ENCODE peak calls at places on chromosomes 16 and 17, in four cellular contexts. O is right lobe of liver, S is ovary, L is tibial artery. A is an unnamed sample. For H3K9me3, the result is how much of the 10 kb centered on the place peaks cover.

GRCh38 chr17:9419932-9420453 is 155.6 kb downstream of the STX8 start:
- DNase-seq in O (no peak), S (no peak), L (no peak), A (no peak)

GRCh38 chr16:1691956-1692355 is 13.9 kb downstream of the JPT2 start:
- DNase-seq in O (no peak), S (no peak), L (no peak), A (no peak)

GRCh38 chr16:30711712-30712111 is 12.7 kb downstream of the SRCAP start:
- DNase-seq in O (no peak), S (no peak), L (no peak), A (no peak)

GRCh38 chr16:58027341-58028167 is 2.0 kb downstream of the MMP15 start:
- DNase-seq in O (peak), S (no peak), L (no peak), A (peak)

GRCh38 chr16:66335704-66336329 is 30.7 kb upstream of the CDH5 start:
- DNase-seq in O (no peak), S (peak), L (no peak), A (no peak)

GRCh38 chr17:68035131-68035522 is 408 bp upstream of the KPNA2 start:
- DNase-seq in O (peak), S (peak), L (peak), A (no peak)

GRCh38 chr16:24883714-24884151 is 38.0 kb downstream of the SLC5A11 start:
- DNase-seq in O (no peak), S (no peak), L (no peak), A (no peak)

GRCh38 chr16:66899945-66900688 is 18.6 kb downstream of the CDH16 start:
- DNase-seq in O (no peak), S (peak), L (peak), A (no peak)

GRCh38 chr16:2692948-2693651 is 10.8 kb downstream of the KCTD5 start:
- DNase-seq in O (no peak), S (peak), L (no peak), A (no peak)

GRCh38 chr17:14308636-14308964 is 7.7 kb downstream of the HS3ST3B1 start:
- DNase-seq in O (no peak), S (no peak), L (no peak), A (no peak)

GRCh38 chr16:49620158-49620867 is 235.6 kb downstream of the ZNF423 start:
- DNase-seq in O (peak), S (peak), L (peak), A (no peak)

GRCh38 chr16:13070268-13070667 is 168.9 kb downstream of the SHISA9 start:
- DNase-seq in O (no peak), S (no peak), L (no peak), A (no peak)

GRCh38 chr16:28977703-28978641 is 3.4 kb downstream of the SPNS1 start:
- DNase-seq in O (no peak), S (no peak), L (no peak), A (peak)

GRCh38 chr16:70713781-70714180 is 27.9 kb upstream of the MTSS2 start:
- DNase-seq in O (no peak), S (no peak), L (no peak), A (no peak)

GRCh38 chr17:55965051-55965450 is 188.2 kb upstream of the ANKFN1 start:
- DNase-seq in O (no peak), S (no peak), L (no peak), A (no peak)

GRCh38 chr17:7060165-7060890 is 16.4 kb upstream of the SLC16A11 start:
- DNase-seq in O (no peak), S (no peak), L (no peak), A (no peak)

GRCh38 chr16:88868974-88869672 is 2.7 kb upstream of the PABPN1L start:
- DNase-seq in O (no peak), S (no peak), L (no peak), A (no peak)

GRCh38 chr17:65243838-65244237 is 106.7 kb downstream of the RGS9 start:
- DNase-seq in O (no peak), S (no peak), L (no peak), A (no peak)

GRCh38 chr16:50692999-50693781 is at the start of gene NOD2:
- DNase-seq in O (no peak), S (peak), L (peak), A (no peak)

GRCh38 chr16:9820481-9821246 is 361.6 kb downstream of the GRIN2A start:
- DNase-seq in O (no peak), S (no peak), L (no peak), A (no peak)

GRCh38 chr17:31696703-31697325 is 162.2 kb downstream of the COPRS start:
- DNase-seq in O (peak), S (no peak), L (no peak), A (no peak)

GRCh38 chr16:51056331-51056730 is 94.7 kb downstream of the SALL1 start:
- DNase-seq in O (no peak), S (no peak), L (no peak), A (no peak)

GRCh38 chr17:15432807-15433547 is 34.4 kb downstream of the CDRT4 start:
- DNase-seq in O (peak), S (no peak), L (peak), A (no peak)

GRCh38 chr16:86546638-86547013 is 8.4 kb downstream of the MTHFSD start:
- DNase-seq in O (no peak), S (no peak), L (no peak), A (no peak)

GRCh38 chr16:31456988-31457360 is 2.3 kb upstream of the ARMC5 start:
- DNase-seq in O (no peak), S (no peak), L (peak), A (no peak)

GRCh38 chr16:88978608-88979346 is 1.8 kb upstream of the CBFA2T3 start:
- DNase-seq in O (no peak), S (no peak), L (no peak), A (no peak)

GRCh38 chr17:34859652-34860051 is 101.6 kb downstream of the CCT6B start:
- DNase-seq in O (no peak), S (no peak), L (no peak), A (no peak)

GRCh38 chr16:19168173-19169080 is at the start of gene SYT17:
- DNase-seq in O (peak), S (no peak), L (no peak), A (no peak)

GRCh38 chr17:82734987-82735866 is at the start of gene FN3K:
- DNase-seq in O (peak), S (peak), L (peak), A (peak)

GRCh38 chr16:23316634-23317265 is 14.6 kb downstream of the SCNN1B start:
- DNase-seq in O (no peak), S (no peak), L (no peak), A (no peak)

GRCh38 chr17:82551779-82552457 is 32.4 kb downstream of the FOXK2 start:
- DNase-seq in O (peak), S (peak), L (peak), A (peak)

GRCh38 chr16:24853830-24854229 is 8.1 kb downstream of the SLC5A11 start:
- DNase-seq in O (no peak), S (peak), L (peak), A (no peak)

GRCh38 chr16:69340095-69340644 is 598 bp downstream of the NIP7 start:
- DNase-seq in O (no peak), S (no peak), L (no peak), A (no peak)

GRCh38 chr17:35743911-35744328 is 9.1 kb downstream of the GAS2L2 start:
- DNase-seq in O (no peak), S (no peak), L (no peak), A (no peak)

GRCh38 chr17:83203073-83203471 is 123.7 kb downstream of the METRNL start:
- DNase-seq in O (peak), S (peak), L (peak), A (no peak)

GRCh38 chr17:67602974-67603373 is 114.8 kb upstream of the NOL11 start:
- DNase-seq in O (no peak), S (no peak), L (no peak), A (peak)

GRCh38 chr17:4407851-4408250 is 25.9 kb upstream of the SPNS3 start:
- DNase-seq in O (no peak), S (no peak), L (no peak), A (no peak)

GRCh38 chr17:4417129-4417667 is 16.5 kb upstream of the SPNS3 start:
- DNase-seq in O (no peak), S (no peak), L (no peak), A (no peak)

GRCh38 chr17:4411201-4411600 is 22.5 kb upstream of the SPNS3 start:
- DNase-seq in O (no peak), S (no peak), L (no peak), A (no peak)

GRCh38 chr17:4409659-4410058 is 24.1 kb upstream of the SPNS3 start:
- DNase-seq in O (no peak), S (no peak), L (no peak), A (no peak)

GRCh38 chr17:4412933-4413831 is 20.6 kb upstream of the SPNS3 start:
- DNase-seq in O (peak), S (peak), L (peak), A (peak)
- H3K27ac ChIP-seq in O (no peak), S (no peak), L (no peak), A (no peak)

GRCh38 chr16:20878682-20879147 is 21.4 kb downstream of the DCUN1D3 start:
- DNase-seq in O (peak), S (peak), L (no peak), A (no peak)

GRCh38 chr16:20880867-20881866 is 19.0 kb downstream of the DCUN1D3 start:
- DNase-seq in O (no peak), S (no peak), L (no peak), A (no peak)

GRCh38 chr16:20883554-20884239 is 16.5 kb downstream of the DCUN1D3 start:
- DNase-seq in O (no peak), S (no peak), L (no peak), A (no peak)

GRCh38 chr16:20875358-20875656 is 24.9 kb downstream of the DCUN1D3 start:
- DNase-seq in O (no peak), S (no peak), L (no peak), A (no peak)

DNA sequence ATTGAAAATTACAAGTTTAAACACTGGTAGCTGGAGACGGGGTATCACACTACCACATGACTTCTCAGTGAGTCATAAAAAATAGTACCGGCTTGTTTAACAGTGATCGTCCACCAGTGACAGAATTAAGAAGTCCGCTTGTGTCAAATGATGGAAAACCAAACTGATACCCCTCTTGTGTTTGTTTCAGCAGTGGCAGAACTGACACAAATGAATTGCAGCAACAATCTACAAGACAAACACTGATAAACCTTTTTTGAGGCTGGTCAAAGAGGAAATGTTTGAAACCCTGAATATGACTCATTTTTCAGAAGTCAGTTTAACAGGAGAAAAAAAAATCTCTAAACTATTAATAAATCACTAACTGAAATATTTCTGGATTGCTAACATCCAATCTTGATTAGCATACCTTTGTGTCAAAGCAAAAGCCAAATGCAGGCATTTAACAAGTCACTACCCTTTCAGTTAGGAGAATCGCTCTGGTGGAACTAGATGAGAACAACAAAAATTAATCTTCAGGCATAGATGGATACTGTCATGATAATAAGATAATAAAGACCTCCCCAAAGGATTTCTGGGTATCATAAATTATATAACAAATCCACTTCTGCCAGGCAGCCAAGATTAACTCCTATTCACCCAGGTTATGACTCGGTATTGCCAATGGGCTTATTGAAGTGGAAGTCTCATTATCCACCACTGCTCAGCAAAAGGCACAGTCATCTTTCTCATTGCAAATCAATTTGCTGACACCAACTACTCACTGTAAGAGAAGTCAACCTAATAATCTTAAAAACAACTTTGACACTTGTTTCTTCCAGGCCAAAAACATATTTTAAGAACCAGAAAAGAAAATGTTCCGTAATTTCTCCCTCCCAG is 20.7 kb downstream of the DCUN1D3 start:
- DNase-seq in O (no peak), S (no peak), L (no peak), A (no peak)
- H3K4me3 ChIP-seq in O (no peak), S (no peak), L (no peak), A (peak)

DNA sequence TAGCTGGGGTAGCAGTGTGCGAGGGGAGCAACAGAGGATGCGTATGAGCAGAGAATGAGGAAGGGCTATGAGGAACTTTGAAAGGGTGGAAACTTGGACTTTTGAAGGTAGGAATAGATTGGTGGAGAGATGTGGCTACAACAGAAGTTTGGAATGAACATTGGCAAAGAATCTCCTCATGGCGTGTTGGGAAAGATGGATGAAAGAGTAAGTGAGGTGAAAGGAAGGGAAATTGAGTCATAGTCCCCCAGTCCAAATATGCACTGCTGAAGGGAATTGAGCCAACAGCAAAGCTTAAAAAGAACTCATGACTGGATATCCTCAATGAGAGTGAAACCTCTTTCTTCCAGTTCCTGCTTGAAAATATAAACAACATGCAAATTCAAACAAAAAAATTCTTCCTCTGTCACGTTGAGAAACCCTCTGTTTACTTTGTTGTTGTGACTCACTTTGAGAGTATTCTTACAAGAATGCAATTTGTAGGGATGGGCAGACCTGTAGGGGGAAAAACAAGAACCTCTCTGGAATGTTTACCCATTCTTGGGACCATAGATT is 313.2 kb upstream of the KCNJ16 start:
- DNase-seq in O (no peak), S (no peak), L (no peak), A (no peak)
- H3K9me3 ChIP-seq in O (under half), S (under half), L (under half), A (under half)

DNA sequence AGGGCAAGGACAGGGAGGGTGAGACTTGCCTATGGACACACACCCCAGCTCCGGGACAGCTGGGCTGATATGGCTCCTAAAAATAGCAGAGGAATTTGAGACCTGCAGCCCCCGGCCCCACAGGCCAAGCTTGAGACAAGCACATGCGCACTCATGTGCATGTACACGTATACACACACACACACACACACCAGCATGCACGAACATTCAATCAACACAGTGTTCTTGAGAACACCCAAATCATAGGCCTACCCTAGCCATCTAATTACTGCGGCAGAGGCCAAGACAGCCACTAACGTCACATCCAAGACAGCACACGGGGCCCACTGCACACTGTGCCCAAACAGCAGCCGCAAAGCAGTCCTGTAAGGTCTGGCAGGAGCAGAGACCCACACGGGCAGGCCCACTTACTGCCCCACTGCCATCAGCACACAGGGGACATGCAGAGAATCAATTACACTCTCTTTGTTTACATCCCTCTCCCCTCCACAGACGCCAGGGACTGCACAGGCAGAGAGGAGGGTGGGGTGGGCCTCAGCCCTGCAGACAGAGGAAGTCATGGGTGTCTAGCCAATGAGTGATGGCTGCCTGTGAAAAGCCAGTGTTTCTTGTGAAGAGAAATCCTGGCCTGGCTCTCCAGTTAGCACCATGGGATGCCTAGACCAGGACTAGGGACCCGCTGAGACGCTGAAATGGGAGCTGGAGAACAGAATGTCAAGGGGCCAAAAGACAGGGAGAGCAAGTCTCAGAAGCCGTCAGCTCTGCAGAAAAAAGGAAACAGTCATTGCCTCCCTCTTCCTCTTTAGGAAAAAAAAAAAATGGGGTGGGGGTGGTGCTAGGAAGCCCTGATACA is 39.3 kb downstream of the MYO18A start:
- DNase-seq in O (no peak), S (peak), L (peak), A (peak)
- H3K27ac ChIP-seq in O (peak), S (peak), L (peak), A (peak)

A was measured in CD4-positive, CD25-positive, alpha-beta regulatory T cell.